ENCODE peak calls at places on chromosomes 5 and 9, in six cellular contexts. K is SK-N-SH, E is transverse colon, Z is HepG2, I is GM12878, F is spleen. X is an unnamed sample. For H3K36me3, the result is how much of the 10 kb centered on the place peaks cover.

GRCh38 chr5:173229966-173230740 is 4.9 kb downstream of the NKX2-5 start:
- DNase-seq in K (no peak), E (no peak), Z (no peak), I (no peak), F (peak), X (no peak)

GRCh38 chr5:5343581-5343980 is 78.9 kb upstream of the ICE1 start:
- DNase-seq in K (no peak), E (no peak), Z (no peak), I (no peak), F (no peak), X (no peak)

GRCh38 chr9:135046156-135047025 is 41.1 kb upstream of the OLFM1 start:
- DNase-seq in K (no peak), E (no peak), Z (no peak), I (no peak), F (no peak), X (no peak)

GRCh38 chr5:392431-392988 is 50.5 kb upstream of the EXOC3 start:
- DNase-seq in K (no peak), E (no peak), Z (no peak), I (peak), F (peak), X (no peak)

GRCh38 chr5:72550595-72550994 is 43.4 kb upstream of the ZNF366 start:
- DNase-seq in K (no peak), E (no peak), Z (no peak), I (no peak), F (no peak), X (no peak)

GRCh38 chr5:61534481-61535267 is 202.6 kb downstream of the ZSWIM6 start:
- DNase-seq in K (no peak), E (no peak), Z (no peak), I (peak), F (no peak), X (no peak)

GRCh38 chr5:178786859-178787499 is 56.5 kb upstream of the ZNF354A start:
- DNase-seq in K (no peak), E (no peak), Z (peak), I (no peak), F (no peak), X (no peak)

GRCh38 chr5:160324885-160325284 is 12.5 kb upstream of the CCNJL start:
- DNase-seq in K (no peak), E (no peak), Z (no peak), I (no peak), F (no peak), X (no peak)

GRCh38 chr5:177392765-177393164 is 7.7 kb downstream of the PFN3 start:
- DNase-seq in K (no peak), E (no peak), Z (no peak), I (no peak), F (no peak), X (no peak)

GRCh38 chr5:73204302-73204701 is 31.3 kb downstream of the TMEM174 start:
- DNase-seq in K (no peak), E (no peak), Z (no peak), I (no peak), F (no peak), X (no peak)

GRCh38 chr5:121164632-121165031 is 687.0 kb upstream of the FTMT start:
- DNase-seq in K (no peak), E (no peak), Z (no peak), I (no peak), F (no peak), X (no peak)

GRCh38 chr5:17132444-17133083 is 84.9 kb upstream of the BASP1 start:
- DNase-seq in K (peak), E (no peak), Z (no peak), I (no peak), F (no peak), X (no peak)

GRCh38 chr5:350355-350754 is 28.8 kb downstream of the AHRR start:
- DNase-seq in K (peak), E (no peak), Z (peak), I (no peak), F (no peak), X (no peak)

GRCh38 chr5:142322403-142322746 is 2.4 kb downstream of the SPRY4 start:
- DNase-seq in K (no peak), E (no peak), Z (no peak), I (no peak), F (no peak), X (no peak)

GRCh38 chr9:89597711-89598707 is 6.8 kb upstream of the GADD45G start:
- DNase-seq in K (peak), E (peak), Z (peak), I (no peak), F (no peak), X (no peak)

GRCh38 chr5:87195104-87195581 is 72.5 kb upstream of the RASA1 start:
- DNase-seq in K (no peak), E (no peak), Z (no peak), I (peak), F (no peak), X (no peak)

GRCh38 chr5:148897842-148898241 is 71.4 kb downstream of the ADRB2 start:
- DNase-seq in K (no peak), E (peak), Z (no peak), I (no peak), F (no peak), X (peak)

GRCh38 chr5:151562019-151562707 is 29.0 kb downstream of the FAT2 start:
- DNase-seq in K (no peak), E (no peak), Z (no peak), I (no peak), F (no peak), X (no peak)

GRCh38 chr9:248278-248961 is 33.8 kb downstream of the DOCK8 start:
- DNase-seq in K (no peak), E (no peak), Z (no peak), I (no peak), F (no peak), X (no peak)

GRCh38 chr5:29963956-29964355 is 1229.5 kb upstream of the CDH6 start:
- DNase-seq in K (no peak), E (no peak), Z (no peak), I (no peak), F (no peak), X (no peak)

GRCh38 chr5:125486634-125487033 is 740.2 kb upstream of the ZNF608 start:
- DNase-seq in K (no peak), E (no peak), Z (no peak), I (no peak), F (no peak), X (no peak)

GRCh38 chr5:1285883-1286291 is 9.0 kb downstream of the TERT start:
- DNase-seq in K (no peak), E (no peak), Z (no peak), I (no peak), F (peak), X (no peak)

GRCh38 chr5:139566611-139567010 is 5.5 kb downstream of the UBE2D2 start:
- DNase-seq in K (no peak), E (no peak), Z (no peak), I (no peak), F (no peak), X (no peak)

GRCh38 chr9:22119537-22120167 is 110.5 kb upstream of the CDKN2B start:
- DNase-seq in K (peak), E (no peak), Z (peak), I (no peak), F (no peak), X (no peak)

GRCh38 chr5:135745897-135746500 is 88.5 kb upstream of the SLC25A48 start:
- DNase-seq in K (no peak), E (no peak), Z (no peak), I (no peak), F (no peak), X (peak)

GRCh38 chr5:28234356-28234968 is 1196.1 kb upstream of the CDH9 start:
- DNase-seq in K (no peak), E (no peak), Z (no peak), I (no peak), F (no peak), X (no peak)

GRCh38 chr9:99166149-99166548 is 55.6 kb downstream of the ALG2 start:
- DNase-seq in K (no peak), E (no peak), Z (no peak), I (no peak), F (no peak), X (no peak)

GRCh38 chr9:107983191-107983603 is 493.6 kb upstream of the KLF4 start:
- DNase-seq in K (no peak), E (no peak), Z (no peak), I (no peak), F (no peak), X (no peak)

GRCh38 chr9:36548454-36548853 is 24.2 kb upstream of the MELK start:
- DNase-seq in K (no peak), E (no peak), Z (no peak), I (no peak), F (no peak), X (no peak)

GRCh38 chr9:36551868-36552267 is 20.8 kb upstream of the MELK start:
- DNase-seq in K (no peak), E (no peak), Z (no peak), I (peak), F (no peak), X (no peak)

GRCh38 chr9:36550135-36550534 is 22.6 kb upstream of the MELK start:
- DNase-seq in K (no peak), E (no peak), Z (no peak), I (no peak), F (no peak), X (no peak)

DNA sequence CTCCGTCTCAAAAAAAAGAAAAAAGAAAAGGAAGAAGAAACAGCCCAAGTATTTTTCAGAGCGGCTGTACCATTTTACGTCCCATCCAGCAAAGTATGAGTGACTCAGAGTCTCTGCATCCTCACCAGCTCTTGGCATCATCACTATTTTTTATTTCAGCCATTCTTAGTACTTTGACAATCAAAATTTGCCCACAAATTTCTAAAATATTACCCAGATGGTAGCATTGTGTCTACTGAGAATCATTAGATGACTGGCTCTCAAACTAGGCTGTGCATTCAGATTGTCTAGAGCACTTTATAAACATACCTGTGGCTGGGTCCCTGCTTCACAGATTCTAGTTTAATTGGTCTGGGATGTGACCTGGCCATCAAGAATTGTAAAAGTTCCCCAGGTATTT is 21.6 kb upstream of the MELK start:
- DNase-seq in K (no peak), E (no peak), Z (no peak), I (no peak), F (no peak), X (no peak)
- TF ChIP-seq POLR2AphosphoS5 in K (no peak), E (no peak), Z (no peak), I (no peak), F (no peak), X (no peak)

GRCh38 chr5:14413331-14413750 is 168.3 kb upstream of the OTULINL start:
- DNase-seq in K (no peak), E (no peak), Z (no peak), I (no peak), F (no peak), X (no peak)
- H3K4me3 ChIP-seq in K (no peak), E (no peak), Z (no peak), I (no peak), F (no peak), X (no peak)

GRCh38 chr5:31218978-31219377 is 25.5 kb downstream of the CDH6 start:
- DNase-seq in K (no peak), E (peak), Z (peak), I (no peak), F (no peak), X (no peak)
- H3K36me3 ChIP-seq in K (under half), E (under half), Z (under half), I (under half), F (under half), X (under half)

GRCh38 chr5:112549605-112550161 is 130.6 kb upstream of the EPB41L4A start:
- DNase-seq in K (no peak), E (no peak), Z (no peak), I (no peak), F (no peak), X (no peak)

GRCh38 chr5:112546946-112547647 is 128.0 kb upstream of the EPB41L4A start:
- DNase-seq in K (no peak), E (no peak), Z (no peak), I (no peak), F (no peak), X (no peak)

GRCh38 chr5:112551437-112552018 is 132.5 kb upstream of the EPB41L4A start:
- DNase-seq in K (peak), E (peak), Z (peak), I (no peak), F (no peak), X (no peak)

GRCh38 chr5:112549127-112549526 is 130.1 kb upstream of the EPB41L4A start:
- DNase-seq in K (no peak), E (peak), Z (no peak), I (no peak), F (no peak), X (no peak)

GRCh38 chr5:112548246-112548982 is 129.3 kb upstream of the EPB41L4A start:
- DNase-seq in K (no peak), E (no peak), Z (no peak), I (no peak), F (no peak), X (no peak)
- TF ChIP-seq POLR2AphosphoS5 in K (no peak), E (no peak), Z (no peak), I (no peak), F (no peak), X (no peak)

DNA sequence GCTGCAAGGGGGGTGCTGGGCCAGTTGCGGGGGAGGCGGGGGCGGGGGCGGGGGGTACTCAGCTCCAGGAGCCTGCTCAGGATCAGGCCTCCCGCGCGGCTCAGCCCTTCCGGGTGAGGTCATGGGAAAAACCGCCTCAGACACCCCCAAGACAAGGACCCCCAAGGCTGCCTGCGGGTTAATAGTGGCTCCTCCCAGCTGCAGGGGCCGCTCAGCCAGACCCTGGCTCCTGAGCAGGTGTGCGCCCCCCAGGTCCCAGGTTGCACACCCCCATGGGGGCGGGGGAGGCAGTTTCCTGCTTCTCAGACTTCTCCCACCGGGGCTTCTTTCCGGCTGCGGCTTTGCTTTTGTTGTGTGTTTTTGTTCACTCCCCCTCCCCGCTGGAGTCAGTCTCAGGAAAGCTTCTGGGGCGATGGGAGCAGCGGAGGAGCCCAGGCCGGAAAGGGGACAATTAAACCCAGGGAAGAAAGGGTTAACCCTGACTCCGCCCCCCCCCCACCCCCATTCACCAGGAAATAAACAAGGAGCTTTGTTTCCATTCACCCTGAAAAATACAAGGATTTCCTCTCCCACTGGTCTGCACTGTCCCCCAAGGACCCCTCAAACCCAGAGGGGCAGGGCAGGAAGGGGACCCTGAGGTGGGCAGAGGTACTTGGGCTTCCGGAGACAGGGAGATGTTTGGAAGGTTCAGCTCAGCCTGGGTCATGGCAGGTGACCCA is 42.3 kb upstream of the NOTCH1 start:
- DNase-seq in K (peak), E (no peak), Z (no peak), I (no peak), F (no peak), X (no peak)
- H3K4me3 ChIP-seq in K (no peak), E (no peak), Z (no peak), I (no peak), F (no peak), X (no peak)

DNA sequence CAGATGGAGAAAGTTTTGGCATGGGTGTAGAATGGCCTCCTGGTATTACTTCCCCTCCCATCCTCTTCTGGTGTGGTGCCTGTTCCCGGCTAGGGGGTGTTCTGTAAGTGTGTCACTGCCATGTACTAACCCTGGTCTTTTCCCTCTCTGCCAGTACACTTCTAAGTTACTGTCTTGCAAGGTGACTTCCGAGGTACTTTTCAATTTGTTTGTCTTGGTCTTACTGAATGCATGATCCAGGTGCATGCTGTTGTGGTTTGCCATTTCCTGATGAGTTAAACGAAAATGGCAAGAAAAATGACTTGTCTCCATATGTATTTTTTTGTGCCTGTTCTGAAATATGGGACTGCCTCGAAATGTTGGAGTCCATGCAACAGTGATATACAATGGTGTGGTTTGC is 46.0 kb downstream of the C9orf152 start:
- DNase-seq in K (no peak), E (no peak), Z (no peak), I (no peak), F (no peak), X (no peak)
- H3K36me3 ChIP-seq in K (under half), E (under half), Z (under half), I (under half), F (under half), X (under half)

DNA sequence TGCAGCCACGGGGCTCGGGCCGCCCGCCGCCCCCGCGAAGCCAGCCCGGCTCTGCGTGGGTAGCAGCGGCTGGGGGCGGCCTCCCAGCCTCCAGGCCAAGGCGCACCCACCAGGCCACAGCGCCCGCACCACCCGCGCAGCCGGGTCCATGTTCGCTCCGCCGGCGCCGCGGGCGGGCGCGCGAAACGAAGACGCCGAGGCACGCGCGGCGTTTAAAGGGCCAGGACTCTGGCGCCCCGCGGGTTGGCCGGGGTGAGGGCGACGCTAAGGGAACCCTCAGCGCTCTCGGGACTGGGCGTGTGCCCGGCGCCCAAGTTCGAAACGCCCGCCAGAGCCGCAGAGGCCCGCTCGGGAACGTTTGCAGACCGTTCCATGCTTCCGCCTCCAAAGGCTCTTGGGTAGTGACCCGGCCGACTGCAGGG is at the start of gene PTGES2:
- DNase-seq in K (peak), E (peak), Z (peak), I (no peak), F (peak), X (no peak)
- TF ChIP-seq POLR2AphosphoS5 in K (no peak), E (peak), Z (no peak), I (no peak), F (peak), X (peak)

GRCh38 chr5:96941140-96941539 is 5.3 kb downstream of the LNPEP start:
- DNase-seq in K (no peak), E (no peak), Z (no peak), I (no peak), F (no peak), X (no peak)

GRCh38 chr5:96943829-96944228 is 7.9 kb downstream of the LNPEP start:
- DNase-seq in K (no peak), E (no peak), Z (no peak), I (no peak), F (no peak), X (no peak)

GRCh38 chr5:96942078-96942477 is 6.2 kb downstream of the LNPEP start:
- DNase-seq in K (no peak), E (no peak), Z (no peak), I (no peak), F (no peak), X (no peak)

GRCh38 chr5:96940586-96940985 is 4.7 kb downstream of the LNPEP start:
- DNase-seq in K (no peak), E (no peak), Z (no peak), I (no peak), F (no peak), X (no peak)

DNA sequence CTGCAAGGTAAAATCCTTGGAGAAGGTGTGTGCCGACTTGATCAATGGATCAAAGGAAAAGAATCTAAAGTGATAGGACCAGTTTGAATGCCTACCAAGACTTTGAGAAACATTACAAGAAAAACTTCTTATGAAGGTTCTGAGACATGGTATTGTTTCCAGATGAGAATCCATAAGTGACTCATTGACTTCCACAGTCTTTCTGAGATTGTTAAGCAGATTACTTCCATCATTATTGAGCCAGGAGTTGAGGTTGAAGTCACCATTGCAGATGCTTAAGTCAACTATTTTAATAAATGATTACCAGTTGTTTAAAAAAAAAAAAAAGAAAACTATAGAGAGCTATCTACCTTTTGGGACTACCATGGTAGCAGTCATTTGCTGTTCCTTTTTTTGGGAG is 7.0 kb downstream of the LNPEP start:
- DNase-seq in K (no peak), E (no peak), Z (no peak), I (no peak), F (no peak), X (no peak)
- H3K4me3 ChIP-seq in K (no peak), E (no peak), Z (no peak), I (no peak), F (no peak), X (no peak)

DNA sequence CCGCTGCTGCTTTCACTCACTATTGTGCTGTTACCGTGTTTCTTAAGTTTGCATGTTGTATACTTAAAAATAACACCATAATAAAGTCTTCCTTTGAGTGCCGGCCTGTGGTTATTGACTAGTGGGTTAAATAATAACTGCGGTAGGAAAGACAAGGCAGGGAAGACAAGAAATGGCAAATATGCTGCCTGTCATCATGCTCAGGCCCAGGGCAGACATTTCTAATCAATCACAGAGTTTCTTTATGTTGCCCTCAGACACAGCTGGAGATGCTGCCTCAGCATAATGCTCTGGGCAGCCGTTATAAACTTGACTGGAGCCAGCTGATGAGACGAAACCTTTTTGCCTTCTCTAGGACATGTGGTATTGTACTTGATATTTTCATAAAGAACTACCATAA is 215.0 kb downstream of the GAPVD1 start:
- DNase-seq in K (no peak), E (no peak), Z (peak), I (no peak), F (no peak), X (no peak)
- H3K36me3 ChIP-seq in K (under half), E (under half), Z (under half), I (under half), F (under half), X (under half)

X was measured in esophagus muscularis mucosa.